ENCODE peak calls at places on chromosome 3, in six cellular contexts. W, U, K, Y, T and E are unnamed samples.

GRCh38 chr3:14606663-14607339 is 44.8 kb upstream of the CCDC174 start:
- DNase-seq in U (no peak), T (no peak), Y (no peak), W (no peak), K (no peak), E (no peak)

GRCh38 chr3:113825090-113825489 is 13.5 kb upstream of the GRAMD1C start:
- DNase-seq in T (no peak), W (no peak), Y (no peak), K (no peak), U (no peak), E (no peak)

GRCh38 chr3:50050361-50050760 is 38.4 kb upstream of the RBM5 start:
- DNase-seq in W (no peak), K (no peak), Y (no peak), U (no peak), T (no peak), E (peak; percentile 38)

GRCh38 chr3:22089284-22089683 is 338.3 kb upstream of the ZNF385D start:
- DNase-seq in Y (no peak), T (no peak), U (no peak), W (no peak), K (no peak), E (peak; percentile 17)

GRCh38 chr3:44899683-44900367 is 25.4 kb downstream of the TGM4 start:
- DNase-seq in T (no peak), K (no peak), U (no peak), Y (no peak), W (no peak), E (no peak)

GRCh38 chr3:183537295-183537730 is 18.2 kb downstream of the KLHL6 start:
- DNase-seq in U (no peak), T (no peak), W (peak; percentile 20), Y (no peak), K (no peak), E (no peak)

GRCh38 chr3:115913069-115913686 is 289.9 kb downstream of the GAP43 start:
- DNase-seq in Y (no peak), W (no peak), T (no peak), U (no peak), K (no peak), E (peak; percentile 22)

GRCh38 chr3:152056481-152056880 is 183.0 kb downstream of the SUCNR1 start:
- DNase-seq in W (no peak), K (no peak), U (no peak), T (no peak), Y (no peak), E (peak; percentile 59)

GRCh38 chr3:72395654-72396415 is 452.4 kb downstream of the SHQ1 start:
- DNase-seq in W (no peak), T (no peak), Y (no peak), K (no peak), U (no peak), E (no peak)

GRCh38 chr3:48594431-48595049 is 589 bp downstream of the COL7A1 start:
- DNase-seq in Y (no peak), K (no peak), U (no peak), T (peak; percentile 47), W (no peak), E (no peak)

GRCh38 chr3:64705946-64706345 is 18.1 kb upstream of the ADAMTS9 start:
- DNase-seq in T (no peak), W (no peak), K (no peak), U (no peak), Y (no peak), E (no peak)

GRCh38 chr3:105369501-105370371 is 3.0 kb downstream of the ALCAM start:
- DNase-seq in U (peak; percentile 6), K (peak; percentile 45), Y (peak; percentile 40), W (peak; percentile 78), T (peak; percentile 66), E (peak; percentile 77)

GRCh38 chr3:48155122-48155521 is 33.1 kb downstream of the CDC25A start:
- DNase-seq in T (no peak), W (no peak), K (no peak), U (no peak), Y (no peak), E (peak; percentile 1)

GRCh38 chr3:192444096-192444790 is 283.1 kb downstream of the FGF12 start:
- DNase-seq in U (peak; percentile 5), W (peak; percentile 50), Y (peak; percentile 58), T (peak; percentile 59), K (peak; percentile 58), E (peak; percentile 77)

GRCh38 chr3:16511561-16512434 is 1.7 kb downstream of the RFTN1 start:
- DNase-seq in K (no peak), T (peak; percentile 47), U (peak; percentile 56), Y (peak; percentile 82), W (peak; percentile 70), E (peak; percentile 78)